ENCODE peak calls at places on chromosomes 3 and 15, in five cellular contexts. M, Q, Y, D and K are unnamed samples.

GRCh38 chr15:32974691-32975090 is 219.8 kb downstream of the FMN1 start:
- DNase-seq in M (no peak), Q (peak), Y (no peak), D (no peak), K (no peak)

GRCh38 chr3:9826815-9827574 is 16.8 kb downstream of the RPUSD3 start:
- DNase-seq in M (no peak), Q (no peak), Y (no peak), D (peak), K (peak)

GRCh38 chr3:40691598-40691905 is 166.8 kb downstream of the ZNF621 start:
- DNase-seq in M (no peak), Q (peak), Y (no peak), D (no peak), K (no peak)

GRCh38 chr3:56251343-56251945 is 216.8 kb downstream of the ERC2 start:
- DNase-seq in M (no peak), Q (peak), Y (peak), D (peak), K (peak)

GRCh38 chr3:196322-197153 is at the start of gene CHL1:
- DNase-seq in M (no peak), Q (no peak), Y (no peak), D (no peak), K (no peak)

GRCh38 chr15:101675015-101675414 is 22.8 kb upstream of the TM2D3 start:
- DNase-seq in M (no peak), Q (peak), Y (no peak), D (no peak), K (no peak)

GRCh38 chr3:30642715-30643361 is 36.4 kb downstream of the TGFBR2 start:
- DNase-seq in M (no peak), Q (no peak), Y (no peak), D (no peak), K (no peak)

GRCh38 chr3:23396746-23397145 is 193.6 kb downstream of the UBE2E2 start:
- DNase-seq in M (no peak), Q (peak), Y (no peak), D (no peak), K (no peak)

GRCh38 chr15:52208306-52208946 is 17.2 kb upstream of the GNB5 start:
- DNase-seq in M (peak), Q (peak), Y (peak), D (peak), K (peak)

GRCh38 chr15:101003706-101004105 is 84.5 kb downstream of the LRRK1 start:
- DNase-seq in M (no peak), Q (no peak), Y (no peak), D (peak), K (peak)

GRCh38 chr15:64883997-64884511 is 27.6 kb upstream of the ANKDD1A start:
- DNase-seq in M (peak), Q (peak), Y (no peak), D (peak), K (peak)

GRCh38 chr3:11718582-11719405 is 75.1 kb upstream of the VGLL4 start:
- DNase-seq in M (peak), Q (peak), Y (peak), D (peak), K (peak)

GRCh38 chr15:56102401-56102800 is 109.0 kb upstream of the NEDD4 start:
- DNase-seq in M (no peak), Q (no peak), Y (no peak), D (no peak), K (no peak)

GRCh38 chr3:183764854-183765731 is 60.3 kb downstream of the MAP6D1 start:
- DNase-seq in M (no peak), Q (peak), Y (no peak), D (peak), K (no peak)

GRCh38 chr3:62942761-62943160 is 67.5 kb upstream of the CADPS start:
- DNase-seq in M (no peak), Q (no peak), Y (no peak), D (no peak), K (no peak)

GRCh38 chr15:68431792-68432401 is at the start of gene ITGA11:
- DNase-seq in M (no peak), Q (peak), Y (no peak), D (peak), K (peak)

GRCh38 chr3:2392981-2393380 is 294.3 kb downstream of the CNTN4 start:
- DNase-seq in M (no peak), Q (no peak), Y (no peak), D (no peak), K (no peak)

GRCh38 chr3:190562866-190563525 is 49.1 kb downstream of the IL1RAP start:
- DNase-seq in M (no peak), Q (peak), Y (peak), D (no peak), K (no peak)

GRCh38 chr3:45992820-45993219 is 2.8 kb downstream of the FYCO1 start:
- DNase-seq in M (no peak), Q (peak), Y (no peak), D (no peak), K (no peak)

GRCh38 chr3:129690406-129690805 is 83.9 kb upstream of the PLXND1 start:
- DNase-seq in M (peak), Q (peak), Y (peak), D (no peak), K (peak)

GRCh38 chr15:71811036-71811736 is 832 bp downstream of the NR2E3 start:
- DNase-seq in M (no peak), Q (no peak), Y (no peak), D (no peak), K (no peak)